ENCODE peak calls at places on chromosomes 4 and X, in six cellular contexts. E is brain microvascular endothelial cell; N is CD8-positive, alpha-beta T cell; H is fibroblast of lung; V is suprapubic skin; T is endodermal cell. M is an unnamed sample.
A peak's percentile ranks its signal among the peaks of the same experiment; 100 is the strongest.

GRCh38 chrX:44915361-44915868 is 42.4 kb downstream of the KDM6A start:
- DNase-seq in N (no peak), E (no peak), H (peak; percentile 69), T (no peak), V (no peak), M (no peak)

GRCh38 chr4:47120783-47121182 is 89.4 kb downstream of the GABRB1 start:
- DNase-seq in N (no peak), V (no peak), H (no peak), T (no peak), E (no peak), M (no peak)

GRCh38 chrX:3659761-3660160 is 53.7 kb downstream of the PRKX start:
- DNase-seq in E (peak; percentile 29), N (no peak), T (no peak), V (no peak), H (peak; percentile 44), M (no peak)

GRCh38 chr4:123327346-123327745 is 69.2 kb upstream of the SPRY1 start:
- DNase-seq in V (no peak), E (no peak), N (no peak), T (peak; percentile 35), H (peak; percentile 42), M (no peak)

GRCh38 chr4:48331577-48332340 is 9.6 kb upstream of the SLAIN2 start:
- DNase-seq in N (no peak), E (peak; percentile 80), H (peak; percentile 93), T (no peak), V (no peak), M (no peak)

GRCh38 chrX:40171513-40172168 is 73.9 kb upstream of the BCOR start:
- DNase-seq in H (peak; percentile 51), V (peak; percentile 64), T (peak; percentile 72), E (no peak), N (peak; percentile 67), M (peak; percentile 81)

GRCh38 chrX:12292996-12293765 is 154.9 kb downstream of the FRMPD4 start:
- DNase-seq in V (no peak), N (no peak), E (peak; percentile 32), T (no peak), H (peak; percentile 57), M (no peak)

GRCh38 chr4:23476514-23477090 is 413.2 kb downstream of the PPARGC1A start:
- DNase-seq in E (no peak), V (no peak), N (no peak), T (peak; percentile 50), H (no peak), M (no peak)

GRCh38 chr4:162457071-162457865 is 293.5 kb upstream of the FSTL5 start:
- DNase-seq in E (no peak), H (no peak), N (no peak), V (no peak), T (no peak), M (no peak)

GRCh38 chr4:184693056-184693455 is 40.8 kb downstream of the CENPU start:
- DNase-seq in E (no peak), V (no peak), N (no peak), T (no peak), H (peak; percentile 37), M (no peak)

GRCh38 chrX:69124108-69124507 is 41.1 kb downstream of the PJA1 start:
- DNase-seq in E (peak; percentile 9), N (no peak), H (peak; percentile 61), T (no peak), V (no peak), M (no peak)

GRCh38 chr4:102429553-102429952 is 71.6 kb upstream of the NFKB1 start:
- DNase-seq in E (peak; percentile 69), H (peak; percentile 99), T (no peak), V (no peak), N (no peak), M (no peak)

GRCh38 chr4:22531226-22531625 is 15.4 kb upstream of the ADGRA3 start:
- DNase-seq in E (no peak), H (no peak), T (no peak), N (no peak), V (no peak), M (no peak)

GRCh38 chr4:183830438-183830985 is 74.6 kb upstream of the STOX2 start:
- DNase-seq in E (no peak), V (no peak), N (no peak), H (no peak), T (no peak), M (no peak)

GRCh38 chrX:112731793-112732192 is 52.1 kb upstream of the LHFPL1 start:
- DNase-seq in T (no peak), N (no peak), H (no peak), V (no peak), E (no peak), M (no peak)

GRCh38 chrX:40895246-40895645 is 159.9 kb upstream of the MED14 start:
- DNase-seq in N (no peak), T (no peak), H (peak; percentile 10), E (no peak), V (no peak), M (no peak)

GRCh38 chrX:13857804-13858203 is 40.9 kb upstream of the GPM6B start:
- DNase-seq in N (no peak), E (no peak), H (no peak), V (no peak), T (no peak), M (no peak)

GRCh38 chr4:97496298-97496873 is 646.9 kb downstream of the STPG2 start:
- DNase-seq in E (no peak), V (no peak), H (peak; percentile 34), N (no peak), T (no peak), M (no peak)

DNA sequence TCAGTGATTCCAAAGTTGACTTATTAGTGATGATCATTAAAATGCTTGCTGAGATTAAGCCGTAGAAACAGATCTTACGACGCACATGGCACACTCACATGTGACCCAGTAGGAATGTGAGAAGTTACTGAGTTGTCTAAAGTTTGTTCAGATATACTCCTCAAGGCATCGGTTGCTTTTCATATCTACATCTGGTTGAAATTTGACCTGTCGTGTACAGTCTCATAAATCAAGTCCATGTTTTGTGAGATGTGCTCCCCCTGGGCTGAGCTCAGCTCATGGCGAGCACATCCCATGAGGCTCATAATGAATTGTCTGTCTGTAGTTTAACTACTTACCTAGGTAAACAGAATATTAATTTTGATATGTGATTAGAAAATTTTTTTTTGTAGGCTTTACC is 67.0 kb downstream of the TNIP2 start:
- DNase-seq in T (no peak), H (no peak), V (no peak), E (no peak), N (no peak), M (no peak)
- H3K36me3 ChIP-seq in T (peaks cover 74% of the 10 kb centered on the region), H (peaks cover 19% of the 10 kb centered on the region), V (peaks cover 89% of the 10 kb centered on the region), E (peaks cover 30% of the 10 kb centered on the region), N (peaks cover 57% of the 10 kb centered on the region), M (no peaks in the 10 kb centered on the region)

GRCh38 chrX:131747173-131747572 is 203.3 kb downstream of the OR13H1 start:
- DNase-seq in E (peak; percentile 70), V (peak; percentile 70), N (peak; percentile 83), H (peak; percentile 79), T (no peak), M (peak; percentile 74)

GRCh38 chrX:131752493-131753198 is 208.8 kb downstream of the OR13H1 start:
- DNase-seq in V (peak; percentile 85), N (peak; percentile 84), H (peak; percentile 73), E (peak; percentile 72), T (no peak), M (peak; percentile 79)
- TF ChIP-seq CTCF in V (no peak), N (no peak), H (no peak), E (peak; percentile 50), T (no peak), M (no peak)

GRCh38 chr4:170589597-170590191 is 499.9 kb upstream of the AADAT start:
- DNase-seq in H (peak; percentile 14), E (peak; percentile 6), V (no peak), N (no peak), T (no peak), M (no peak)
- H3K36me3 ChIP-seq in H (no peaks in the 10 kb centered on the region), E (no peaks in the 10 kb centered on the region), V (no peaks in the 10 kb centered on the region), N (no peaks in the 10 kb centered on the region), T (no peaks in the 10 kb centered on the region), M (no peaks in the 10 kb centered on the region)

GRCh38 chr4:705278-706082 is at the start of gene PCGF3:
- DNase-seq in T (peak; percentile 99), V (peak; percentile 98), H (peak; percentile 91), E (peak; percentile 91), N (peak; percentile 96), M (peak; percentile 100)

GRCh38 chr4:704971-705277 is 708 bp upstream of the PCGF3 start:
- DNase-seq in T (no peak), V (no peak), E (no peak), N (no peak), H (no peak), M (no peak)

GRCh38 chr4:704198-704891 is 1.3 kb upstream of the PCGF3 start:
- DNase-seq in H (no peak), N (no peak), T (no peak), E (no peak), V (no peak), M (peak; percentile 85)

GRCh38 chr4:702618-703048 is 3.0 kb upstream of the PCGF3 start:
- DNase-seq in E (no peak), H (no peak), V (no peak), N (no peak), T (no peak), M (no peak)

GRCh38 chr4:703336-704197 is 2.1 kb upstream of the PCGF3 start:
- DNase-seq in E (no peak), V (no peak), H (no peak), N (no peak), T (no peak), M (no peak)
- TF ChIP-seq CTCF in E (no peak), V (no peak), H (no peak), N (no peak), T (no peak), M (no peak)

DNA sequence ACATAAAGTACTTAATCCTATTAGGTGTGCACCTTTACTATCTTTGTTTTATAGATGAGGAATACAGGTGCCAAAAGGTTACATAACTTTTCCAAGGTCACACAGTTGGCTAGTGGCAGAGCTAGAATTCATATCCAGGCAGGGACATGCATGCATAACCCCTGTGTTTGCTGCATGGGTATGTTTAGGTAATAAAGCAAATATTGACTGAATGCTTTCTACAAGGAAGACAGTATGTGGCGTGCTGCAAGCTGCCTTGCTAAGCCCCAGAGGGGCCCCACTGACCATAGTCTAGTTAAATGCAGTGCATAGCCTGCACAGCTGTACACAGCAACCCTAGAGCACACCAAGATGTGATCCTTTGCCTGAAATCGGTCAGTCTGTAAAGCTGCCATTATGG is 320.5 kb upstream of the IGFBP7 start:
- DNase-seq in T (no peak), V (no peak), N (no peak), H (no peak), E (no peak), M (no peak)
- H3K36me3 ChIP-seq in T (no peaks in the 10 kb centered on the region), V (no peaks in the 10 kb centered on the region), N (no peaks in the 10 kb centered on the region), H (no peaks in the 10 kb centered on the region), E (no peaks in the 10 kb centered on the region), M (no peaks in the 10 kb centered on the region)

GRCh38 chr4:188719794-188720193 is 580.6 kb downstream of the TRIML1 start:
- DNase-seq in H (no peak), N (no peak), E (no peak), T (no peak), V (no peak), M (no peak)
- TF ChIP-seq CTCF in H (no peak), N (no peak), E (peak; percentile 19), T (peak; percentile 65), V (no peak), M (no peak)

DNA sequence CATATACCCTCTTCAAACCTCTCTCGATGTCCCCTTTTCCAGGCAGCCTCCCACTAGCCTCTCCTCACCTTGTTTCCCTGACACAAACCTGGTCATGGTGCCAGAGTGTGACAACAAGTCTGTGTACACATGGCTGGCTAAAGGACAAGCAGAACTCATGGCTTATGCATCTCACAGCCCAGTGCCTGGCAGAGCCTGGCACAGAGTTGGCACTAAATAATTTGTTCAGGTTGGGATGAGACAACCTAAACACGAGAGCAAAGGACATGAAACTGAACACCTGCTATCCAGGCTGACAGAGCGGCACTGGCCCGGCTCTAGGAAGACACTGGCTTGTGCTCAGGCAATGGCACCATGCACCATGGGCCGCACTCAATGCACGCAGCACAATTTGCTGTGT is 48.2 kb upstream of the FGFBP2 start:
- DNase-seq in V (no peak), E (no peak), N (no peak), H (no peak), T (no peak), M (no peak)
- H3K36me3 ChIP-seq in V (no peaks in the 10 kb centered on the region), E (no peaks in the 10 kb centered on the region), N (no peaks in the 10 kb centered on the region), H (no peaks in the 10 kb centered on the region), T (peaks cover 7% of the 10 kb centered on the region), M (no peaks in the 10 kb centered on the region)